ENCODE peak calls at places on chromosomes 16 and 17, in eight cellular contexts. L is AG04450, R is A549, V is glutamatergic neuron, D is GM13976, A is heart right ventricle, F is HL-60, N is AG10803. J is an unnamed sample.

GRCh38 chr17:78818932-78819331 is 21.7 kb downstream of the USP36 start:
- DNase-seq in L (no peak), R (no peak), V (no peak), D (no peak), A (no peak), F (no peak), N (no peak), J (no peak)

GRCh38 chr17:27453466-27453865 is 2.8 kb upstream of the KSR1 start:
- DNase-seq in L (no peak), R (no peak), V (no peak), D (no peak), A (no peak), F (no peak), N (peak), J (no peak)

GRCh38 chr17:82490512-82491195 is 28.9 kb upstream of the FOXK2 start:
- DNase-seq in L (no peak), R (no peak), V (no peak), D (no peak), A (no peak), F (no peak), N (no peak), J (no peak)

GRCh38 chr17:31680126-31680525 is 178.9 kb downstream of the COPRS start:
- DNase-seq in L (no peak), R (no peak), V (no peak), D (peak), A (no peak), F (peak), N (no peak), J (no peak)

GRCh38 chr17:42248351-42249179 is 27.6 kb downstream of the STAT5B start:
- DNase-seq in L (peak), R (no peak), V (peak), D (peak), A (peak), F (peak), N (peak), J (peak)

GRCh38 chr17:75664099-75664549 is 2.8 kb downstream of the RECQL5 start:
- DNase-seq in L (no peak), R (no peak), V (no peak), D (peak), A (no peak), F (no peak), N (no peak), J (no peak)

GRCh38 chr17:21018894-21019293 is 23.9 kb downstream of the USP22 start:
- DNase-seq in L (no peak), R (no peak), V (no peak), D (no peak), A (no peak), F (no peak), N (no peak), J (no peak)

GRCh38 chr17:34452769-34453168 is 89.7 kb upstream of the CCL1 start:
- DNase-seq in L (no peak), R (no peak), V (no peak), D (no peak), A (no peak), F (no peak), N (peak), J (no peak)

GRCh38 chr16:86824751-86825310 is 246.5 kb downstream of the FOXL1 start:
- DNase-seq in L (no peak), R (no peak), V (no peak), D (no peak), A (no peak), F (no peak), N (no peak), J (no peak)

GRCh38 chr16:57023541-57024249 is 34.3 kb downstream of the NLRC5 start:
- DNase-seq in L (no peak), R (no peak), V (no peak), D (no peak), A (no peak), F (no peak), N (no peak), J (no peak)

GRCh38 chr16:81798311-81799137 is 19.4 kb downstream of the PLCG2 start:
- DNase-seq in L (no peak), R (no peak), V (no peak), D (peak), A (no peak), F (peak), N (no peak), J (no peak)

GRCh38 chr17:73391331-73392265 is 79.8 kb upstream of the CDC42EP4 start:
- DNase-seq in L (no peak), R (no peak), V (no peak), D (no peak), A (no peak), F (no peak), N (no peak), J (no peak)

GRCh38 chr16:84561291-84561690 is 56.6 kb downstream of the COTL1 start:
- DNase-seq in L (no peak), R (no peak), V (no peak), D (no peak), A (no peak), F (no peak), N (no peak), J (no peak)

GRCh38 chr16:89955001-89955685 is 6.6 kb downstream of the DEF8 start:
- DNase-seq in L (no peak), R (no peak), V (peak), D (no peak), A (no peak), F (no peak), N (no peak), J (no peak)

GRCh38 chr17:79465011-79466006 is 145.5 kb downstream of the RBFOX3 start:
- DNase-seq in L (no peak), R (no peak), V (peak), D (no peak), A (no peak), F (no peak), N (no peak), J (no peak)

GRCh38 chr17:57530026-57530425 is 215.1 kb downstream of the CCDC182 start:
- DNase-seq in L (no peak), R (no peak), V (no peak), D (no peak), A (no peak), F (no peak), N (peak), J (no peak)

GRCh38 chr16:50093607-50094570 is 28.1 kb downstream of the HEATR3 start:
- DNase-seq in L (no peak), R (no peak), V (no peak), D (peak), A (peak), F (peak), N (peak), J (no peak)

GRCh38 chr17:69723741-69724140 is 309.2 kb downstream of the MAP2K6 start:
- DNase-seq in L (no peak), R (peak), V (no peak), D (no peak), A (no peak), F (no peak), N (no peak), J (no peak)

GRCh38 chr17:55751720-55752250 is 934 bp downstream of the PCTP start:
- DNase-seq in L (no peak), R (no peak), V (no peak), D (no peak), A (no peak), F (no peak), N (no peak), J (no peak)

GRCh38 chr16:25896412-25896811 is 204.7 kb downstream of the HS3ST4 start:
- DNase-seq in L (no peak), R (no peak), V (no peak), D (no peak), A (no peak), F (no peak), N (no peak), J (no peak)

GRCh38 chr16:25893332-25893731 is 201.6 kb downstream of the HS3ST4 start:
- DNase-seq in L (no peak), R (no peak), V (no peak), D (no peak), A (no peak), F (no peak), N (no peak), J (no peak)

GRCh38 chr16:25895371-25895770 is 203.6 kb downstream of the HS3ST4 start:
- DNase-seq in L (no peak), R (no peak), V (no peak), D (no peak), A (no peak), F (no peak), N (no peak), J (no peak)

GRCh38 chr16:25897677-25898076 is 205.9 kb downstream of the HS3ST4 start:
- DNase-seq in L (no peak), R (no peak), V (no peak), D (no peak), A (no peak), F (no peak), N (no peak), J (no peak)
- TF ChIP-seq CTCF in L (no peak), R (no peak), V (no peak), D (no peak), A (no peak), F (no peak), N (no peak), J (no peak)

DNA sequence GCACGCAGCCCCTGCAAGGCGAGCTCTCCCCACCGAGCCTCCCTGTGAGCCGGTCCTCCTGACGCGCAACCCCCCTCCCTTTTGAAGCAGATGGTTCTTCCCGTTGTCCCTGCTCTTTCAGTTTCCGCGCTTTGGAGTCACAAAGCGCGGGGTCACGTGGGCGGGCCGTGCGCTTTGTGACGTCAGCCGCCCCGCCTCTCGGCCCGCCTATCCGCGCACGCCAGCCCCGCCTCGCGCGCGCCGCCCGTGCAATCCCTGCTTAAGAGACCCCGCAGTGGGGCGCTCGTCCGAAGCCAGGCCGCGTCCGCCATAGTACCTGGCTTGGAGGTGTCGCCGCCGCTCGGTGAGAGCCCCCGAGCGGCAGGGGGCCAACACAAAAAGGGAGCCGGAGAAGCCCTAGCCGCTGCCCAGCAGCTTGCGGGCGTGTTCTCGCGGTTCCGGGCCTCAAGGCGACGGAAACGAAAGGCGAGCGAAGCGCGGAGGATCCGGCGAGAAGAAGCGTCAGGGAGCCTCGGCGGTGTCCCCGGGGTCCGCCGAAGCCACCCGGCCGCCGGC is at the start of gene RBBP6:
- DNase-seq in L (peak), R (peak), V (peak), D (peak), A (peak), F (peak), N (peak), J (peak)
- TF ChIP-seq CTCF in L (peak), R (peak), V (peak), D (peak), A (peak), F (no peak), N (no peak), J (no peak)

GRCh38 chr16:11328172-11329079 is 16.8 kb upstream of the RMI2 start:
- DNase-seq in L (peak), R (peak), V (peak), D (peak), A (peak), F (peak), N (peak), J (no peak)
- TF ChIP-seq CTCF in L (no peak), R (no peak), V (no peak), D (no peak), A (no peak), F (no peak), N (no peak), J (no peak)

GRCh38 chr16:54930034-54930938 is at the start of gene IRX5:
- DNase-seq in L (no peak), R (peak), V (peak), D (peak), A (peak), F (peak), N (peak), J (peak)
- TF ChIP-seq CTCF in L (no peak), R (no peak), V (no peak), D (no peak), A (no peak), F (no peak), N (peak), J (no peak)

GRCh38 chr16:28205974-28206373 is 5.8 kb downstream of the XPO6 start:
- DNase-seq in L (no peak), R (no peak), V (no peak), D (no peak), A (no peak), F (no peak), N (no peak), J (no peak)

GRCh38 chr16:28208824-28209223 is 2.9 kb downstream of the XPO6 start:
- DNase-seq in L (no peak), R (no peak), V (no peak), D (no peak), A (no peak), F (no peak), N (no peak), J (no peak)

GRCh38 chr16:28207425-28207824 is 4.3 kb downstream of the XPO6 start:
- DNase-seq in L (no peak), R (no peak), V (no peak), D (no peak), A (no peak), F (no peak), N (peak), J (no peak)

GRCh38 chr16:28210264-28210663 is 1.5 kb downstream of the XPO6 start:
- DNase-seq in L (no peak), R (no peak), V (no peak), D (no peak), A (no peak), F (no peak), N (no peak), J (no peak)

DNA sequence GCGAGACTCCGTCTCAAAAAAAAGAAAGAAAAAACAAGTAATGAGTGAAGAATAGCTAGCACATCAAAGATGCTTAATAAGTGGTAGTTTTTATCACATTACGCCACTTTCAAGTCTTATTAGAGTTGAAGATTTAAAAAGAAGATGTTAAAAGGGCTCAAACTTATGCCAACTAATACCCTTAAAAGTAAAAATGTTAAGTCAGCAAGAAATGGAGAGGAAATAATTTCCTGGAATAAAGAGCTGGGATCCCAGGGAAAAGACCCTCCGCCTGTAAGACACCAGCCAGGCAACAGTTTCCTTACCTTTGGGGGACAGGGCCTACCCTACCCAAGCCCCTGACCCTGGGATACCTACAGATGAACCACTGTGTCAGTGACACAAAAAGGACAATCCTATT is 3.6 kb downstream of the XPO6 start:
- DNase-seq in L (no peak), R (no peak), V (no peak), D (no peak), A (no peak), F (no peak), N (no peak), J (no peak)
- TF ChIP-seq CTCF in L (no peak), R (no peak), V (no peak), D (no peak), A (no peak), F (no peak), N (no peak), J (no peak)

J was measured in BE2C.